ENCODE peak calls at places on chromosomes 1 and 21, in five cellular contexts. C is WTC11, Q is HL-60, W is fibroblast of the aortic adventitia, T is adrenal gland. I is an unnamed sample.

GRCh38 chr1:111585461-111586100 is 34.0 kb upstream of the RAP1A start:
- DNase-seq in W (no peak), Q (no peak), T (no peak), C (no peak), I (no peak)

GRCh38 chr1:154418898-154419619 is 13.9 kb downstream of the IL6R start:
- DNase-seq in T (no peak), Q (no peak), C (no peak), W (no peak), I (no peak)

GRCh38 chr21:45306453-45306831 is 18.7 kb upstream of the POFUT2 start:
- DNase-seq in Q (no peak), T (no peak), W (no peak), C (peak), I (no peak)

GRCh38 chr1:182340233-182341058 is 51.1 kb downstream of the GLUL start:
- DNase-seq in Q (no peak), T (peak), C (no peak), W (no peak), I (no peak)

GRCh38 chr1:176118985-176119384 is 88.1 kb downstream of the COP1 start:
- DNase-seq in T (no peak), C (no peak), Q (no peak), W (no peak), I (no peak)

GRCh38 chr1:149884433-149885363 is 14.7 kb upstream of the BOLA1 start:
- DNase-seq in Q (peak), C (no peak), T (no peak), W (peak), I (no peak)

GRCh38 chr1:67274623-67275325 is 32.9 kb upstream of the IL12RB2 start:
- DNase-seq in Q (no peak), T (no peak), C (no peak), W (no peak), I (no peak)

GRCh38 chr1:116504308-116505156 is 66.3 kb downstream of the CD58 start:
- DNase-seq in C (no peak), Q (peak), W (peak), T (peak), I (no peak)

GRCh38 chr1:66678151-66678550 is 74.1 kb upstream of the DYNLT5 start:
- DNase-seq in T (no peak), W (no peak), C (no peak), Q (no peak), I (no peak)

GRCh38 chr1:65265296-65266271 is 43.8 kb upstream of the DNAJC6 start:
- DNase-seq in Q (no peak), T (peak), W (peak), C (peak), I (peak)

GRCh38 chr1:216705686-216706085 is 17.5 kb downstream of the ESRRG start:
- DNase-seq in C (no peak), T (no peak), W (no peak), Q (no peak), I (no peak)

GRCh38 chr1:209840611-209841010 is 12.8 kb downstream of the UTP25 start:
- DNase-seq in C (no peak), W (peak), T (no peak), Q (no peak), I (no peak)

GRCh38 chr21:36852293-36852692 is 114.2 kb downstream of the HLCS start:
- DNase-seq in C (no peak), T (no peak), Q (no peak), W (no peak), I (no peak)

GRCh38 chr1:77639056-77639455 is 43.4 kb downstream of the ZZZ3 start:
- DNase-seq in Q (no peak), T (no peak), C (no peak), W (peak), I (no peak)

GRCh38 chr21:45580576-45581321 is 38.5 kb upstream of the SLC19A1 start:
- DNase-seq in T (no peak), Q (no peak), W (no peak), C (peak), I (no peak)

GRCh38 chr1:41835488-41835887 is 83.2 kb downstream of the HIVEP3 start:
- DNase-seq in C (no peak), W (no peak), T (no peak), Q (no peak), I (no peak)

GRCh38 chr1:85328713-85329376 is 52.4 kb upstream of the BCL10 start:
- DNase-seq in T (peak), Q (no peak), W (peak), C (no peak), I (no peak)

GRCh38 chr1:34977858-34978257 is 7.3 kb downstream of the TMEM35B start:
- DNase-seq in C (no peak), T (peak), Q (no peak), W (no peak), I (no peak)

GRCh38 chr1:11651017-11651416 is 3.2 kb downstream of the FBXO2 start:
- DNase-seq in W (no peak), T (no peak), Q (no peak), C (no peak), I (no peak)

GRCh38 chr1:100134872-100135271 is 1.9 kb downstream of the TRMT13 start:
- DNase-seq in Q (no peak), W (peak), T (no peak), C (no peak), I (no peak)

GRCh38 chr1:211135342-211135950 is 1.5 kb upstream of the KCNH1 start:
- DNase-seq in W (peak), C (no peak), T (no peak), Q (peak), I (no peak)

GRCh38 chr1:16021681-16022080 is at the start of gene CLCNKA:
- DNase-seq in Q (no peak), C (no peak), T (peak), W (no peak), I (no peak)

GRCh38 chr1:198902616-198903140 is 263.8 kb downstream of the PTPRC start:
- DNase-seq in W (no peak), T (no peak), C (no peak), Q (no peak), I (peak)

GRCh38 chr21:15517394-15517793 is 212.4 kb upstream of the USP25 start:
- DNase-seq in Q (no peak), C (no peak), W (no peak), T (no peak), I (no peak)

GRCh38 chr21:15524855-15525254 is 204.9 kb upstream of the USP25 start:
- DNase-seq in W (no peak), T (no peak), Q (no peak), C (no peak), I (no peak)

GRCh38 chr21:15521644-15522001 is 208.2 kb upstream of the USP25 start:
- DNase-seq in C (no peak), Q (no peak), T (no peak), W (no peak), I (no peak)

GRCh38 chr21:15522148-15522547 is 207.6 kb upstream of the USP25 start:
- DNase-seq in W (no peak), T (no peak), C (no peak), Q (no peak), I (no peak)

GRCh38 chr21:15520811-15521643 is 208.8 kb upstream of the USP25 start:
- DNase-seq in Q (peak), C (no peak), T (no peak), W (no peak), I (no peak)
- TF ChIP-seq CTCF in Q (no peak), C (no peak), T (no peak), W (peak), I (peak)

DNA sequence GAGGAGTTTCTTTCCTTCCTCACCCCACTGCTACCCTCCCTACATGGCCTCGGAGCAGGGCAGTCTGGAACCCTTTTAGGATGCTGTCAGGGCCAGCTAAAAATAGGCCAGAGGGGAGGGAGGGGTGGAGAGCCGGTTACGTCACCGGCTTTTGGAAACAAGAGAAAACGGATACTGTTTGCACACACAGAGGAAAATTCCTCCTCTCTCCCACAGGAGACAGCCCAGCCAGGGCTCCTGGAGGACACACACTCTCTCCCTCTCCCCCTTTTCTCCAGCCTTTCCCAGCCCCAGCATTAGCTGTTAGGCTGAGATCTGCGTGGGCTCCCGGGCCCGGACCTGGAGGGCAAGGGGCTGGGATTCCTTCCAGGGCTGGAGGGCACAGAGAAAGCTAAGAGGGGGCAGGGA is 20.0 kb upstream of the ALDH4A1 start:
- DNase-seq in C (no peak), Q (no peak), T (peak), W (peak), I (no peak)
- TF ChIP-seq CTCF in C (no peak), Q (no peak), T (peak), W (peak), I (no peak)

GRCh38 chr1:20317471-20317870 is 26.8 kb downstream of the VWA5B1 start:
- DNase-seq in Q (no peak), C (no peak), W (no peak), T (no peak), I (no peak)

GRCh38 chr1:20320734-20321133 is 30.1 kb downstream of the VWA5B1 start:
- DNase-seq in T (no peak), W (no peak), Q (no peak), C (no peak), I (no peak)

GRCh38 chr1:20318971-20319370 is 28.3 kb downstream of the VWA5B1 start:
- DNase-seq in T (no peak), W (no peak), C (no peak), Q (no peak), I (no peak)

GRCh38 chr1:20318521-20318920 is 27.8 kb downstream of the VWA5B1 start:
- DNase-seq in C (no peak), T (no peak), Q (no peak), W (no peak), I (no peak)

DNA sequence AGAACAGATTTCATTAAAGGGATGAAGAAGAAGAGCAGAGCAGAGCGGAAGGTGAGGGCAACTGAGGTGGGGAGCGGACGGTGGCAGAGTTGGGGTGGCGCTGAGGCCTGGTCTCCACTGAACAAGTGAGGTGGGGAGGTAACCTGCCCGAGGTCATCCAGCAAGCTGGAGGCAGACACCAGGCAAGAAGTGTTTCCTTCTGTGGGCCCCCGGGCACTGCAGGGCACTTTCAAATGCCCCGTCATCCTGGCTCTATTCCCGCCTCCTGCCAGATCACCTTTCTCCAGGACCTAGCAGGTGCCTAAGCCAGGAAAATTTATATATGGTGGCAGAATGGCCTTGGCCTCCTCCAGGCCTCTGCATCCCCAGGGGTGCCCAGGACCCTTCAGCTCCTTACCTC is 28.8 kb downstream of the VWA5B1 start:
- DNase-seq in Q (no peak), W (no peak), C (no peak), T (no peak), I (no peak)
- TF ChIP-seq CTCF in Q (no peak), W (no peak), C (no peak), T (no peak), I (no peak)

GRCh38 chr1:167520711-167521206 is 2.4 kb upstream of the CD247 start:
- DNase-seq in Q (no peak), W (no peak), T (peak), C (no peak), I (no peak)
- TF ChIP-seq CTCF in Q (no peak), W (no peak), T (no peak), C (no peak), I (no peak)

DNA sequence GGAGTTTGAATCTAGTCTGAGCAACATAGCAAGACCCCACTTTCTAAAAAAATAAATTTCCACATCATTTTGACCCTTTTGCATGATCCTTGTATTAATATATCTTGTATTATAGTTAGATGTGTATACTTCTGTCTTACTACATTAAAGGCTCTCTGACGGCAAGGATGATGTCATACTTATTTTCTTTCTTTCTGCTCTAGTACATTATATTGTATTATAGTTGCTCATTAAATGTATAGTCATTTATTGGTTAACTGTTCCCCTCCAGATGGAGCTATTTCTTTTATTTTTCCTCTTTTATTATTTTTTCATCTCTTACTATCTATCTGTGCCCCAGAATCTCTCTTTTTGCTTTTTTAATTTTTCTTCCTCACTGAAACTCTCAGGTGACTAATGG is 15.0 kb upstream of the OLFML2B start:
- DNase-seq in W (no peak), Q (no peak), C (no peak), T (no peak), I (no peak)
- TF ChIP-seq CTCF in W (no peak), Q (no peak), C (no peak), T (no peak), I (no peak)

DNA sequence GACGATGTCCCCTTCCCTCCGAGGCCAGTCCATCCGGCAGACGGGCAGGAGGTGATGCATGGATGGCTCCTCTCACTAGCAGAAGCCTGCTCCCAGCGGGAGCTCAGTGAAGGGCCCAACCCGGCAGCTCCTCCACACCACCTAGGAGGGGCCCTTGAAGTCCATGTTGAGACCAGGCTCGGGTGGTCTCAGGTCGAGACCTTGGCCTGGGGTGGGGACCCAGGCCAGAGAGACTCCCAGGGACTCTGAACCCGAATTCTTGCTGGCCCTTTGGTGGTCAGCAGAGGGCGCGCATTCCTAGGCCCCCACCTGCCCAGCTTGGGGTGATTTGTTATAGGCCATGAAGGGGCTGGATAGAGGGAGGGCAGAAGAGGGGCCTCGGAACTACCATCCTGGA is 642 bp upstream of the NT5C1A start:
- DNase-seq in T (no peak), W (no peak), Q (no peak), C (peak), I (no peak)
- TF ChIP-seq CTCF in T (peak), W (peak), Q (peak), C (peak), I (peak)

DNA sequence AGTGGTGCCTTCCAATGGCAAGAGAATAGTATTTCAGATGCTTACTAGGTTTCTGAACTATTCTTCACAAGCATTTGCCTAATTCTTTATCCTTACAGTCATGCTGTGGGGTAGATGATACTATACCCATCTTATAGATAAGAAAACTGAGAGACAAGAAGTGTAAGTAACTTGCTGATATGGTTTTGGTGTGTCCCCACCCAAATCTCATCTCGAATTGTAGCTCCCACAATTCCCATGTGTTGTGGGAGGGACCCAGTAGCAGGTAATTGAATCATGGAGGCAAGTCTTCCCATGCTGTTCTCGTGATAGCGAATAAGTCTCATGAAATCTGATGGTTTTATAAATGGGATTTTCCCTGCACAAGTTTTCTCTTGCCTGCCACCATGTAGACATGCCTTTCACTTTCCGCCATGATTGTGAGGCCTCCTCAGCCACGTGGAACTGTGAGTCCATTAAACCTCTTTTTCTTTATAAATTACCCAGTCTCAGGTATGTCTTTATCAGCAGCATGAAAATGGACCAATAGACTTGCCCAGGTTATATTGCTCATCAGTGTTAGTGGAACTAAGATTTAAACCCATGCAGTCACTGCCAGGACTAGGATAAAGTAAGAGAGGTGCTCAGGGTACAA is 298.7 kb downstream of the GRIK1 start:
- DNase-seq in T (no peak), Q (no peak), W (no peak), C (no peak), I (no peak)
- TF ChIP-seq CTCF in T (no peak), Q (no peak), W (no peak), C (no peak), I (no peak)

I was measured in neural crest cell.